ENCODE peak calls at places on chromosomes 13 and 19, in ten cellular contexts. Z is NCI-H524; V is activated naive CD4-positive, alpha-beta T cell treated with anti-CD3 and anti-CD28 coated beads, Interleukin-2, amount 10 ng/mL, durations not matched to agents 7 days and 5 days; K is HS-27A; S is stimulated activated CD4-positive, alpha-beta T cell treated with anti-CD3 and anti-CD28 coated beads, Interleukin-4, amount 100 ng/mL, for 1 hour; M is A673; E is tibial nerve; D is activated CD4-positive, alpha-beta T cell treated with anti-CD3 and anti-CD28 coated beads, Interleukin-2, amount 10 ng/mL, durations not matched to agents 7 days and 5 days; W is cardiac muscle cell; Q is neural progenitor cell. X is an unnamed sample.

GRCh38 chr19:49152218-49152550 is 3.0 kb downstream of the HRC start:
- DNase-seq in Z (no peak), V (no peak), K (no peak), S (no peak), M (no peak), E (no peak), D (no peak), W (no peak), Q (no peak), X (no peak)

GRCh38 chr13:25190256-25190655 is 18.2 kb upstream of the AMER2 start:
- DNase-seq in Z (peak; percentile 86), V (no peak), K (no peak), S (no peak), M (no peak), E (no peak), D (no peak), W (no peak), Q (no peak), X (no peak)

GRCh38 chr13:82664183-82664582 is 1218.1 kb downstream of the SLITRK1 start:
- DNase-seq in Z (no peak), V (no peak), K (no peak), S (no peak), M (no peak), E (no peak), D (no peak), W (peak; percentile 12), Q (no peak), X (no peak)

GRCh38 chr13:38577048-38577447 is 109.8 kb upstream of the FREM2 start:
- DNase-seq in Z (no peak), V (no peak), K (no peak), S (no peak), M (peak; percentile 21), E (no peak), D (no peak), W (peak; percentile 36), Q (peak; percentile 32), X (no peak)

GRCh38 chr19:1134431-1134830 is 30.6 kb downstream of the GPX4 start:
- DNase-seq in Z (no peak), V (no peak), K (no peak), S (no peak), M (no peak), E (no peak), D (no peak), W (peak; percentile 76), Q (no peak), X (no peak)

GRCh38 chr13:113630296-113630695 is 27.7 kb downstream of the ATP4B start:
- DNase-seq in Z (no peak), V (no peak), K (no peak), S (no peak), M (no peak), E (no peak), D (no peak), W (no peak), Q (no peak), X (no peak)

GRCh38 chr19:10305139-10305806 is 4.3 kb downstream of the ZGLP1 start:
- DNase-seq in Z (no peak), V (no peak), K (no peak), S (no peak), M (peak; percentile 47), E (no peak), D (no peak), W (peak; percentile 47), Q (no peak), X (no peak)

GRCh38 chr13:80084086-80084676 is 256.7 kb downstream of the SPRY2 start:
- DNase-seq in Z (no peak), V (no peak), K (peak; percentile 71), S (no peak), M (peak; percentile 86), E (no peak), D (no peak), W (peak; percentile 95), Q (no peak), X (no peak)

GRCh38 chr13:114096031-114096485 is 36.4 kb downstream of the RASA3 start:
- DNase-seq in Z (no peak), V (no peak), K (no peak), S (no peak), M (no peak), E (no peak), D (no peak), W (no peak), Q (no peak), X (peak; percentile 47)

GRCh38 chr19:35919306-35919705 is 11.2 kb upstream of the TYROBP start:
- DNase-seq in Z (no peak), V (no peak), K (no peak), S (no peak), M (no peak), E (no peak), D (no peak), W (no peak), Q (no peak), X (no peak)

GRCh38 chr13:109680288-109680687 is 106.1 kb downstream of the IRS2 start:
- DNase-seq in Z (no peak), V (no peak), K (no peak), S (no peak), M (no peak), E (no peak), D (no peak), W (no peak), Q (no peak), X (no peak)

GRCh38 chr19:29626386-29626785 is 20.3 kb downstream of the POP4 start:
- DNase-seq in Z (no peak), V (no peak), K (no peak), S (no peak), M (no peak), E (no peak), D (no peak), W (no peak), Q (no peak), X (no peak)

GRCh38 chr19:15241259-15241658 is 9.0 kb upstream of the EPHX3 start:
- DNase-seq in Z (no peak), V (no peak), K (no peak), S (no peak), M (no peak), E (no peak), D (no peak), W (no peak), Q (no peak), X (no peak)

GRCh38 chr19:956747-957451 is 27.2 kb upstream of the WDR18 start:
- DNase-seq in Z (no peak), V (no peak), K (no peak), S (no peak), M (peak; percentile 61), E (no peak), D (no peak), W (peak; percentile 33), Q (peak; percentile 91), X (no peak)

GRCh38 chr19:49554701-49555181 is 25.6 kb downstream of the NOSIP start:
- DNase-seq in Z (no peak), V (peak; percentile 78), K (no peak), S (peak; percentile 29), M (peak; percentile 68), E (no peak), D (peak; percentile 73), W (peak; percentile 19), Q (no peak), X (peak; percentile 82)

GRCh38 chr19:28009696-28010095 is 1203.3 kb downstream of the UQCRFS1 start:
- DNase-seq in Z (no peak), V (no peak), K (no peak), S (no peak), M (no peak), E (no peak), D (no peak), W (peak; percentile 38), Q (no peak), X (no peak)

X was measured in activated effector memory CD4-positive, alpha-beta T cell treated with anti-CD3 and anti-CD28 coated beads, Interleukin-2, amount 50 U/mL, for 16 hours.